ENCODE peak calls at places on chromosomes 11 and 22, in five cellular contexts. One of them, this sample, is unnamed.

GRCh38 chr22:39967996-39968968 is 8.1 kb downstream of the TMA7B start:
- DNase-seq in heart left ventricle: peak; percentile 49
- DNase-seq in spleen: no peak
- DNase-seq in uterus: peak; percentile 26
- DNase-seq in tibial nerve: peak; percentile 51
- DNase-seq in this sample: no peak

GRCh38 chr22:20237480-20238440 is 30.4 kb downstream of the RTN4R start:
- DNase-seq in spleen: peak; percentile 85
- DNase-seq in uterus: no peak
- DNase-seq in tibial nerve: no peak
- DNase-seq in heart left ventricle: no peak
- DNase-seq in this sample: no peak

GRCh38 chr22:37701121-37701786 is 4.4 kb downstream of the TRIOBP start:
- DNase-seq in tibial nerve: no peak
- DNase-seq in spleen: no peak
- DNase-seq in uterus: no peak
- DNase-seq in heart left ventricle: no peak
- DNase-seq in this sample: no peak

GRCh38 chr22:26777402-26777801 is 120.0 kb downstream of the MIAT start:
- DNase-seq in uterus: no peak
- DNase-seq in tibial nerve: no peak
- DNase-seq in heart left ventricle: no peak
- DNase-seq in spleen: no peak
- DNase-seq in this sample: no peak

GRCh38 chr11:64245401-64245796 is 1.3 kb downstream of the PPP1R14B start:
- DNase-seq in tibial nerve: no peak
- DNase-seq in uterus: peak; percentile 60
- DNase-seq in spleen: peak; percentile 90
- DNase-seq in heart left ventricle: peak; percentile 69
- DNase-seq in this sample: no peak

GRCh38 chr11:36622431-36623136 is 24.5 kb upstream of the RAG2 start:
- DNase-seq in uterus: no peak
- DNase-seq in tibial nerve: no peak
- DNase-seq in heart left ventricle: no peak
- DNase-seq in spleen: no peak
- DNase-seq in this sample: no peak

GRCh38 chr11:64027619-64028397 is 7.9 kb upstream of the FLRT1 start:
- DNase-seq in spleen: no peak
- DNase-seq in heart left ventricle: no peak
- DNase-seq in uterus: no peak
- DNase-seq in tibial nerve: no peak
- DNase-seq in this sample: no peak

GRCh38 chr11:75024068-75024449 is 35.3 kb downstream of the NEU3 start:
- DNase-seq in heart left ventricle: no peak
- DNase-seq in tibial nerve: no peak
- DNase-seq in spleen: no peak
- DNase-seq in uterus: no peak
- DNase-seq in this sample: no peak

GRCh38 chr11:8283510-8284272 is 20.0 kb upstream of the LMO1 start:
- DNase-seq in tibial nerve: no peak
- DNase-seq in heart left ventricle: no peak
- DNase-seq in spleen: peak; percentile 76
- DNase-seq in uterus: no peak
- DNase-seq in this sample: no peak

GRCh38 chr11:73323464-73323863 is 15.4 kb downstream of the ARHGEF17 start:
- DNase-seq in spleen: peak; percentile 82
- DNase-seq in tibial nerve: peak; percentile 71
- DNase-seq in heart left ventricle: peak; percentile 89
- DNase-seq in uterus: peak; percentile 93
- DNase-seq in this sample: peak; percentile 80

GRCh38 chr11:126434950-126435335 is 79.5 kb downstream of the ST3GAL4 start:
- DNase-seq in heart left ventricle: no peak
- DNase-seq in spleen: no peak
- DNase-seq in uterus: no peak
- DNase-seq in tibial nerve: no peak
- DNase-seq in this sample: no peak

GRCh38 chr11:102118937-102119336 is 8.7 kb downstream of the YAP1 start:
- DNase-seq in heart left ventricle: no peak
- DNase-seq in spleen: no peak
- DNase-seq in tibial nerve: no peak
- DNase-seq in uterus: no peak
- DNase-seq in this sample: no peak

GRCh38 chr11:123509737-123510578 is 79.9 kb downstream of the GRAMD1B start:
- DNase-seq in uterus: no peak
- DNase-seq in tibial nerve: no peak
- DNase-seq in heart left ventricle: no peak
- DNase-seq in spleen: no peak
- DNase-seq in this sample: no peak

GRCh38 chr22:43776081-43776670 is 35.9 kb downstream of the EFCAB6 start:
- DNase-seq in uterus: no peak
- DNase-seq in tibial nerve: no peak
- DNase-seq in spleen: no peak
- DNase-seq in heart left ventricle: no peak
- DNase-seq in this sample: no peak

GRCh38 chr22:30304495-30305244 is 15.4 kb upstream of the CASTOR1 start:
- DNase-seq in spleen: no peak
- DNase-seq in heart left ventricle: no peak
- DNase-seq in tibial nerve: no peak
- DNase-seq in uterus: peak; percentile 46
- DNase-seq in this sample: no peak

GRCh38 chr11:66454253-66454652 is 12.5 kb upstream of the PELI3 start:
- DNase-seq in uterus: no peak
- DNase-seq in spleen: no peak
- DNase-seq in tibial nerve: no peak
- DNase-seq in heart left ventricle: no peak
- DNase-seq in this sample: no peak

GRCh38 chr11:613369-613968 is 2.3 kb downstream of the IRF7 start:
- DNase-seq in uterus: no peak
- DNase-seq in tibial nerve: peak; percentile 73
- DNase-seq in heart left ventricle: peak; percentile 82
- DNase-seq in spleen: peak; percentile 93
- DNase-seq in this sample: peak; percentile 47

GRCh38 chr11:1946812-1947480 is at the start of gene MRPL23:
- DNase-seq in tibial nerve: no peak
- DNase-seq in heart left ventricle: no peak
- DNase-seq in spleen: peak; percentile 68
- DNase-seq in uterus: no peak
- DNase-seq in this sample: no peak

GRCh38 chr11:94112182-94112960 is 16.3 kb upstream of the PANX1 start:
- DNase-seq in tibial nerve: no peak
- DNase-seq in spleen: no peak
- DNase-seq in uterus: no peak
- DNase-seq in heart left ventricle: no peak
- DNase-seq in this sample: no peak

GRCh38 chr11:129143335-129143734 is 48.8 kb downstream of the ARHGAP32 start:
- DNase-seq in heart left ventricle: peak; percentile 75
- DNase-seq in tibial nerve: peak; percentile 53
- DNase-seq in spleen: no peak
- DNase-seq in uterus: peak; percentile 79
- DNase-seq in this sample: peak; percentile 89

GRCh38 chr11:65811764-65812475 is 21.8 kb upstream of the SNX32 start:
- DNase-seq in tibial nerve: no peak
- DNase-seq in heart left ventricle: no peak
- DNase-seq in uterus: no peak
- DNase-seq in spleen: no peak
- DNase-seq in this sample: no peak

GRCh38 chr11:57482782-57483569 is 22.6 kb downstream of the RTN4RL2 start:
- DNase-seq in heart left ventricle: no peak
- DNase-seq in uterus: no peak
- DNase-seq in spleen: peak; percentile 87
- DNase-seq in tibial nerve: no peak
- DNase-seq in this sample: no peak

GRCh38 chr11:61404641-61405040 is 12.3 kb downstream of the TMEM216 start:
- DNase-seq in heart left ventricle: no peak
- DNase-seq in tibial nerve: no peak
- DNase-seq in uterus: no peak
- DNase-seq in spleen: no peak
- DNase-seq in this sample: no peak

GRCh38 chr11:59534676-59535075 is 23.3 kb downstream of the OR4D9 start:
- DNase-seq in spleen: no peak
- DNase-seq in heart left ventricle: no peak
- DNase-seq in tibial nerve: no peak
- DNase-seq in uterus: no peak
- DNase-seq in this sample: no peak

GRCh38 chr11:122754553-122755322 is 83.6 kb upstream of the CRTAM start:
- DNase-seq in uterus: no peak
- DNase-seq in tibial nerve: no peak
- DNase-seq in heart left ventricle: no peak
- DNase-seq in spleen: no peak
- DNase-seq in this sample: no peak

GRCh38 chr11:45079075-45079444 is 67.4 kb upstream of the PRDM11 start:
- DNase-seq in tibial nerve: no peak
- DNase-seq in spleen: no peak
- DNase-seq in heart left ventricle: no peak
- DNase-seq in uterus: no peak
- DNase-seq in this sample: no peak

GRCh38 chr11:112724194-112724790 is 236.9 kb upstream of the NCAM1 start:
- DNase-seq in heart left ventricle: no peak
- DNase-seq in uterus: no peak
- DNase-seq in tibial nerve: no peak
- DNase-seq in spleen: no peak
- DNase-seq in this sample: no peak

GRCh38 chr22:23054531-23055257 is 15.6 kb upstream of the GNAZ start:
- DNase-seq in uterus: no peak
- DNase-seq in tibial nerve: no peak
- DNase-seq in heart left ventricle: no peak
- DNase-seq in spleen: peak; percentile 43
- DNase-seq in this sample: no peak

GRCh38 chr11:12675951-12676711 is 1.9 kb downstream of the TEAD1 start:
- DNase-seq in spleen: no peak
- DNase-seq in heart left ventricle: no peak
- DNase-seq in uterus: peak; percentile 56
- DNase-seq in tibial nerve: no peak
- DNase-seq in this sample: no peak

GRCh38 chr11:84543367-84544159 is 1083.6 kb downstream of the DLG2 start:
- DNase-seq in spleen: no peak
- DNase-seq in uterus: no peak
- DNase-seq in heart left ventricle: no peak
- DNase-seq in tibial nerve: no peak
- DNase-seq in this sample: no peak

GRCh38 chr11:75571625-75572024 is 9.6 kb downstream of the SERPINH1 start:
- DNase-seq in uterus: no peak
- DNase-seq in heart left ventricle: no peak
- DNase-seq in tibial nerve: no peak
- DNase-seq in spleen: no peak
- DNase-seq in this sample: no peak

GRCh38 chr11:45651156-45651555 is 14.3 kb downstream of the CHST1 start:
- DNase-seq in heart left ventricle: no peak
- DNase-seq in spleen: peak; percentile 48
- DNase-seq in tibial nerve: no peak
- DNase-seq in uterus: no peak
- DNase-seq in this sample: no peak

GRCh38 chr22:19902245-19902699 is 39.3 kb upstream of the COMT start:
- DNase-seq in spleen: no peak
- DNase-seq in uterus: no peak
- DNase-seq in heart left ventricle: no peak
- DNase-seq in tibial nerve: no peak
- DNase-seq in this sample: no peak

GRCh38 chr22:39622881-39623367 is 52.4 kb downstream of the CACNA1I start:
- DNase-seq in tibial nerve: peak; percentile 29
- DNase-seq in uterus: no peak
- DNase-seq in heart left ventricle: peak; percentile 62
- DNase-seq in spleen: peak; percentile 89
- DNase-seq in this sample: no peak

GRCh38 chr11:104343578-104343977 is 179.6 kb upstream of the PDGFD start:
- DNase-seq in uterus: no peak
- DNase-seq in spleen: no peak
- DNase-seq in heart left ventricle: no peak
- DNase-seq in tibial nerve: no peak
- DNase-seq in this sample: no peak

GRCh38 chr22:36808611-36809344 is 8.1 kb downstream of the PVALB start:
- DNase-seq in tibial nerve: no peak
- DNase-seq in spleen: no peak
- DNase-seq in uterus: no peak
- DNase-seq in heart left ventricle: no peak
- DNase-seq in this sample: no peak

GRCh38 chr11:91156041-91156440 is 933.2 kb upstream of the CHORDC1 start:
- DNase-seq in tibial nerve: no peak
- DNase-seq in spleen: no peak
- DNase-seq in uterus: no peak
- DNase-seq in heart left ventricle: no peak
- DNase-seq in this sample: no peak

GRCh38 chr11:119759324-119759723 is 30.3 kb upstream of the NECTIN1 start:
- DNase-seq in heart left ventricle: no peak
- DNase-seq in spleen: peak; percentile 25
- DNase-seq in tibial nerve: no peak
- DNase-seq in uterus: no peak
- DNase-seq in this sample: no peak

GRCh38 chr11:125404136-125404810 is 91.8 kb downstream of the FEZ1 start:
- DNase-seq in tibial nerve: no peak
- DNase-seq in spleen: peak; percentile 48
- DNase-seq in uterus: no peak
- DNase-seq in heart left ventricle: no peak
- DNase-seq in this sample: no peak

DNA sequence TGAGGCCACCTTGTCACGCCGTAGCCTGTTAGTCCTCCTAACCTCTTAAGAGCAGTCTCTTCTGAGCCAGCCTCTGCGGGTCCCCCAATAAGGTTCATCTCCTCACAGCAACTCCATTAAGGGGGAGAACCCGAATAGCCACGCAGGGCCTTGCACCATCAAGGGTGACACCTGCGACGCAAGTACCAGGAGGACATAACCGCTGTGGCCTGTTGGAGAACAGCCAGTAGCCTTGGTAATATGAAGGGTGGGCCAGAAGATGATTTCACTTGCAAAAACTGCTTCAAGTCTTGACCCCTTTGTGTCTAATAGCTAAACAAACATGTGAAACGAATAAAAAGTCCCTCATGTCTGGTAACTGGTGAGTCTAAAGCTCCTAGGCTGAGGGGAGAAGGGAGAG is 14.8 kb downstream of the ARFGAP2 start:
- DNase-seq in spleen: no peak
- DNase-seq in tibial nerve: no peak
- DNase-seq in uterus: no peak
- DNase-seq in heart left ventricle: no peak
- DNase-seq in this sample: no peak
- H3K36me3 ChIP-seq in spleen: peaks cover 8% of the 10 kb centered on the region
- H3K36me3 ChIP-seq in tibial nerve: no peaks in the 10 kb centered on the region
- H3K36me3 ChIP-seq in uterus: no peaks in the 10 kb centered on the region
- H3K36me3 ChIP-seq in heart left ventricle: peaks cover 26% of the 10 kb centered on the region
- H3K36me3 ChIP-seq in this sample: peaks cover 34% of the 10 kb centered on the region

GRCh38 chr11:70233511-70233919 is 30.4 kb downstream of the FADD start:
- DNase-seq in spleen: no peak
- DNase-seq in uterus: peak; percentile 44
- DNase-seq in tibial nerve: no peak
- DNase-seq in heart left ventricle: no peak
- DNase-seq in this sample: no peak
- H3K4me3 ChIP-seq in spleen: no peak overlapping the region
- H3K4me3 ChIP-seq in uterus: no peak overlapping the region
- H3K4me3 ChIP-seq in tibial nerve: no peak overlapping the region
- H3K4me3 ChIP-seq in heart left ventricle: no peak overlapping the region
- H3K4me3 ChIP-seq in this sample: no peak overlapping the region

GRCh38 chr22:17260950-17261349 is 41.7 kb upstream of the ADA2 start:
- DNase-seq in heart left ventricle: no peak
- DNase-seq in uterus: no peak
- DNase-seq in spleen: no peak
- DNase-seq in tibial nerve: no peak
- DNase-seq in this sample: no peak
- TF ChIP-seq CTCF in heart left ventricle: no peak
- TF ChIP-seq CTCF in uterus: no peak
- TF ChIP-seq CTCF in spleen: no peak
- TF ChIP-seq CTCF in tibial nerve: no peak
- TF ChIP-seq CTCF in this sample: no peak

GRCh38 chr22:31332886-31333285 is 13.3 kb downstream of the PATZ1 start:
- DNase-seq in spleen: no peak
- DNase-seq in tibial nerve: no peak
- DNase-seq in uterus: no peak
- DNase-seq in heart left ventricle: no peak
- DNase-seq in this sample: no peak
- H3K36me3 ChIP-seq in spleen: no peaks in the 10 kb centered on the region
- H3K36me3 ChIP-seq in tibial nerve: no peaks in the 10 kb centered on the region
- H3K36me3 ChIP-seq in uterus: no peaks in the 10 kb centered on the region
- H3K36me3 ChIP-seq in heart left ventricle: peaks cover 20% of the 10 kb centered on the region
- H3K36me3 ChIP-seq in this sample: peaks cover 58% of the 10 kb centered on the region